ENCODE peak calls at places on chromosomes 12 and 14, in four cellular contexts. K is hepatocyte, O is lower lobe of right lung, C is AG09309. L is an unnamed sample.

GRCh38 chr14:36661506-36662257 is at the start of gene PAX9:
- DNase-seq in K (peak; percentile 91), O (peak; percentile 82), C (peak; percentile 42), L (no peak)

GRCh38 chr12:116366456-116366776 is 88.9 kb upstream of the MED13L start:
- DNase-seq in K (no peak), O (peak; percentile 63), C (no peak), L (no peak)

GRCh38 chr12:100857971-100858370 is 63.4 kb downstream of the ANO4 start:
- DNase-seq in K (no peak), O (no peak), C (no peak), L (no peak)

GRCh38 chr12:92094751-92095161 is 50.9 kb downstream of the BTG1 start:
- DNase-seq in K (no peak), O (no peak), C (no peak), L (no peak)

GRCh38 chr12:11650697-11651281 is 1.3 kb downstream of the ETV6 start:
- DNase-seq in K (peak; percentile 32), O (no peak), C (no peak), L (no peak)

GRCh38 chr12:116370004-116370404 is 92.5 kb upstream of the MED13L start:
- DNase-seq in K (no peak), O (no peak), C (no peak), L (no peak)

GRCh38 chr12:97404549-97404948 is 58.1 kb upstream of the RMST start:
- DNase-seq in K (peak; percentile 69), O (no peak), C (no peak), L (no peak)

GRCh38 chr14:99254391-99255009 is 17.5 kb downstream of the BCL11B start:
- DNase-seq in K (no peak), O (no peak), C (no peak), L (no peak)

GRCh38 chr14:106378191-106378590 is 851.8 kb downstream of the TMEM121 start:
- DNase-seq in K (no peak), O (no peak), C (no peak), L (no peak)

GRCh38 chr14:101119830-101120571 is 216.5 kb upstream of the RTL1 start:
- DNase-seq in K (no peak), O (no peak), C (no peak), L (no peak)

GRCh38 chr14:37197421-37198272 is at the start of gene MIPOL1:
- DNase-seq in K (peak; percentile 95), O (peak; percentile 88), C (peak; percentile 46), L (no peak)

GRCh38 chr12:5379737-5380496 is 52.0 kb upstream of the NTF3 start:
- DNase-seq in K (peak; percentile 24), O (no peak), C (no peak), L (no peak)

GRCh38 chr12:57323402-57323801 is 72.4 kb upstream of the STAC3 start:
- DNase-seq in K (no peak), O (no peak), C (no peak), L (no peak)

GRCh38 chr12:14723763-14724162 is 27.4 kb upstream of the GUCY2C start:
- DNase-seq in K (peak; percentile 58), O (no peak), C (peak; percentile 28), L (no peak)

GRCh38 chr14:86055512-86055911 is 525.6 kb downstream of the FLRT2 start:
- DNase-seq in K (no peak), O (no peak), C (no peak), L (no peak)

GRCh38 chr12:115132906-115133305 is 448.9 kb upstream of the TBX3 start:
- DNase-seq in K (no peak), O (no peak), C (no peak), L (no peak)

GRCh38 chr12:2941524-2941923 is 17.7 kb upstream of the TEAD4 start:
- DNase-seq in K (no peak), O (no peak), C (no peak), L (no peak)

GRCh38 chr12:88703790-88704189 is 123.5 kb upstream of the KITLG start:
- DNase-seq in K (no peak), O (no peak), C (no peak), L (no peak)

GRCh38 chr14:95126906-95127530 is 30.3 kb downstream of the DICER1 start:
- DNase-seq in K (no peak), O (no peak), C (no peak), L (no peak)

GRCh38 chr12:108338915-108339657 is at the start of gene CMKLR1:
- DNase-seq in K (peak; percentile 24), O (peak; percentile 57), C (no peak), L (no peak)

GRCh38 chr14:53055003-53055402 is 98.1 kb downstream of the DDHD1 start:
- DNase-seq in K (peak; percentile 55), O (no peak), C (no peak), L (no peak)

GRCh38 chr14:100147181-100147631 is 12.2 kb downstream of the DEGS2 start:
- DNase-seq in K (no peak), O (peak; percentile 70), C (no peak), L (no peak)

GRCh38 chr14:69538766-69539165 is 35.9 kb downstream of the CCDC177 start:
- DNase-seq in K (no peak), O (no peak), C (no peak), L (no peak)

GRCh38 chr12:2243275-2243674 is 190.5 kb downstream of the CACNA1C start:
- DNase-seq in K (no peak), O (no peak), C (no peak), L (no peak)

GRCh38 chr14:106094654-106095189 is 568.3 kb downstream of the TMEM121 start:
- DNase-seq in K (no peak), O (no peak), C (no peak), L (no peak)

GRCh38 chr14:93893550-93894329 is 33.4 kb upstream of the FAM181A start:
- DNase-seq in K (no peak), O (no peak), C (no peak), L (no peak)

GRCh38 chr12:132139912-132140311 is 4.2 kb downstream of the DDX51 start:
- DNase-seq in K (no peak), O (no peak), C (no peak), L (no peak)

GRCh38 chr12:92445253-92446081 is 257.3 kb upstream of the PLEKHG7 start:
- DNase-seq in K (no peak), O (no peak), C (no peak), L (no peak)

GRCh38 chr14:54985156-54985555 is 41.7 kb downstream of the WDHD1 start:
- DNase-seq in K (no peak), O (no peak), C (no peak), L (no peak)

GRCh38 chr14:30994681-30995620 is 30.5 kb upstream of the AP4S1 start:
- DNase-seq in K (no peak), O (no peak), C (peak; percentile 5), L (no peak)

GRCh38 chr14:32826404-32827082 is 112.1 kb upstream of the NPAS3 start:
- DNase-seq in K (no peak), O (no peak), C (no peak), L (no peak)

GRCh38 chr12:80829767-80830166 is 108.0 kb downstream of the LIN7A start:
- DNase-seq in K (no peak), O (no peak), C (no peak), L (no peak)

GRCh38 chr12:125852116-125852515 is 786.9 kb downstream of the AACS start:
- DNase-seq in K (no peak), O (no peak), C (no peak), L (no peak)

GRCh38 chr12:59067068-59067467 is 146.8 kb upstream of the LRIG3 start:
- DNase-seq in K (peak; percentile 31), O (no peak), C (peak; percentile 29), L (no peak)

GRCh38 chr12:63206908-63207307 is 55.9 kb upstream of the AVPR1A start:
- DNase-seq in K (peak; percentile 56), O (no peak), C (no peak), L (no peak)

GRCh38 chr12:29574500-29574899 is 77.0 kb upstream of the OVCH1 start:
- DNase-seq in K (no peak), O (no peak), C (no peak), L (no peak)

GRCh38 chr12:7190268-7191055 is 976 bp downstream of the PEX5 start:
- DNase-seq in K (peak; percentile 39), O (peak; percentile 58), C (no peak), L (no peak)

GRCh38 chr14:77458249-77458950 is 507 bp downstream of the AHSA1 start:
- DNase-seq in K (peak; percentile 58), O (peak; percentile 50), C (no peak), L (no peak)

GRCh38 chr14:100261621-100262020 is 22.7 kb downstream of the YY1 start:
- DNase-seq in K (no peak), O (no peak), C (no peak), L (no peak)

GRCh38 chr12:31964280-31964679 is 5.1 kb downstream of the RESF1 start:
- DNase-seq in K (no peak), O (no peak), C (no peak), L (no peak)

GRCh38 chr12:31961137-31961536 is 1.9 kb downstream of the RESF1 start:
- DNase-seq in K (no peak), O (no peak), C (no peak), L (no peak)

GRCh38 chr12:31959701-31960391 is 631 bp downstream of the RESF1 start:
- DNase-seq in K (peak; percentile 79), O (peak; percentile 78), C (peak; percentile 7), L (peak; percentile 11)

GRCh38 chr12:31959051-31959700 is at the start of gene RESF1:
- DNase-seq in K (peak; percentile 95), O (peak; percentile 94), C (peak; percentile 25), L (peak; percentile 49)

GRCh38 chr12:31962076-31962475 is 2.9 kb downstream of the RESF1 start:
- DNase-seq in K (peak; percentile 37), O (no peak), C (no peak), L (no peak)
- H3K4me3 ChIP-seq in K (no peak overlapping the region), O (peak overlapping the region; percentile 74), C (no peak overlapping the region), L (no peak overlapping the region)

GRCh38 chr12:53966385-53967133 is 6.4 kb upstream of the HOXC11 start:
- DNase-seq in K (no peak), O (no peak), C (no peak), L (no peak)
- H3K4me3 ChIP-seq in K (no peak overlapping the region), O (no peak overlapping the region), C (peak overlapping the region; percentile 39), L (peak overlapping the region; percentile 26)

DNA sequence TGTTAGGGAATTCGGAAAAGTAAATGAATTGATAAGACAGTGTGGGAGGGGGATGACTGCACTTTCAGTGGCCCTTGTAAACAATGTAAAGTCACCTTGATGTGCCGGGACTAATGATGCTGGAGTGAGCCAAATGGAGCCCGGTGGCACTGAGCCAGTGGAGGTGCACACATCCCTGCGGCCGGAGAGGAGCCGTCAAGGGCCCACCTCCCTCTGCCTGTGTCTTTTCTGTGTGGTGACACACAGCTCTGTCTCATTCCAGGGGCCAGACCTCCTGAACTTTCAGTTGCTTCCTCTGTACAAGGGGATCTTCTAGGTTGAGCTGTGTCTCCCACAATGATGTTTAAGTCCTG is 70.5 kb upstream of the ESRRB start:
- DNase-seq in K (no peak), O (no peak), C (no peak), L (no peak)
- H3K4me3 ChIP-seq in K (no peak overlapping the region), O (no peak overlapping the region), C (no peak overlapping the region), L (no peak overlapping the region)

DNA sequence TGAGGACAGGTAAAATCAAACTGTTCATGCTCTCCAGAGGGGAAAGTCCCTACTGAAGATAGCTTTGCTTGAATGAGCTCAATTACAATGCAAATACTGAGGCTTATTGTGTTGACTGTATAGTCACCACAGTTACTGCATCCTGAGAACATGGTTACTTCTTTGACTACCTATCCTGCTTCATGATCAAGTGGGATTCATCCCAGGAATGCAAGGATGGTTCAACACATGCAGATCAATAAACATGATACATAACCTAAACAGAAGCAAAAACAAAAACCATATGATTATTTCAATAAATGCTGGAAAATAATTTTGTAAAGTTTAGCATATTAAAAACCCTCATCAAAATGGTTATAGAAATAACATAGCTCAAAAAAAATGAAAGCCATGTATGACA is 32.9 kb upstream of the P2RX7 start:
- DNase-seq in K (no peak), O (no peak), C (no peak), L (no peak)
- H3K4me3 ChIP-seq in K (no peak overlapping the region), O (no peak overlapping the region), C (no peak overlapping the region), L (no peak overlapping the region)

GRCh38 chr12:47813491-47814196 is 6.1 kb downstream of the HDAC7 start:
- DNase-seq in K (no peak), O (no peak), C (no peak), L (no peak)
- H3K4me3 ChIP-seq in K (peak overlapping the region; percentile 14), O (peak overlapping the region; percentile 50), C (peak overlapping the region; percentile 39), L (peak overlapping the region; percentile 63)

L was measured in esophagus squamous epithelium.